ENCODE peak calls at places on chromosomes 3 and 15, in seven cellular contexts. L, Y, P, E, J, S and B are unnamed samples.

GRCh38 chr3:157070600-157070999 is 89.3 kb downstream of the CCNL1 start:
- DNase-seq in L (no peak), Y (no peak), P (no peak), E (no peak), J (no peak), S (no peak), B (no peak)

GRCh38 chr3:174440741-174441587 is 418.2 kb upstream of the NAALADL2 start:
- DNase-seq in L (peak; percentile 89), Y (no peak), P (peak; percentile 92), E (peak; percentile 90), J (peak; percentile 92), S (peak; percentile 83), B (peak; percentile 63)

GRCh38 chr3:183579967-183580720 is 24.6 kb upstream of the KLHL6 start:
- DNase-seq in L (peak; percentile 83), Y (no peak), P (peak; percentile 62), E (no peak), J (no peak), S (no peak), B (no peak)

GRCh38 chr3:151135548-151136337 is 50.3 kb downstream of the MED12L start:
- DNase-seq in L (no peak), Y (no peak), P (no peak), E (no peak), J (no peak), S (no peak), B (no peak)

GRCh38 chr3:13902648-13903238 is 22.9 kb upstream of the WNT7A start:
- DNase-seq in L (no peak), Y (no peak), P (no peak), E (no peak), J (no peak), S (no peak), B (no peak)

GRCh38 chr3:188431553-188431952 is 277.6 kb downstream of the LPP start:
- DNase-seq in L (no peak), Y (no peak), P (no peak), E (no peak), J (peak; percentile 93), S (no peak), B (no peak)

GRCh38 chr15:76994001-76994400 is 925 bp upstream of the PSTPIP1 start:
- DNase-seq in L (no peak), Y (peak; percentile 56), P (no peak), E (no peak), J (peak; percentile 80), S (no peak), B (no peak)

GRCh38 chr3:148943531-148944200 is 47.7 kb upstream of the GYG1 start:
- DNase-seq in L (no peak), Y (no peak), P (no peak), E (no peak), J (peak; percentile 91), S (peak; percentile 83), B (peak; percentile 82)